ENCODE peak calls at places on chromosomes 12 and 14, in ten cellular contexts. M is colonic mucosa, R is endodermal cell, J is DND-41, V is astrocyte, W is PC-3, Q is neuronal stem cell, S is SK-N-SH, P is GM23248, N is IMR-90. H is an unnamed sample. For H3K4me1, the result is how much of the 10 kb centered on the place peaks cover.

GRCh38 chr14:81298122-81298521 is 77.4 kb upstream of the GTF2A1 start:
- DNase-seq in R (no peak), S (no peak), W (no peak), N (no peak), P (no peak), V (no peak), M (no peak), Q (no peak), J (no peak), H (no peak)

GRCh38 chr14:21102472-21103164 is 1.8 kb downstream of the TMEM253 start:
- DNase-seq in P (no peak), R (peak), N (no peak), V (no peak), J (no peak), M (peak), W (no peak), Q (no peak), S (peak), H (no peak)

GRCh38 chr14:50768693-50769092 is 62.3 kb downstream of the NIN start:
- DNase-seq in R (no peak), S (no peak), Q (no peak), J (no peak), M (no peak), N (peak), V (peak), P (peak), W (no peak), H (no peak)

GRCh38 chr14:104371917-104372316 is 207.6 kb upstream of the C14orf180 start:
- DNase-seq in S (no peak), V (no peak), Q (no peak), J (no peak), P (no peak), M (no peak), R (no peak), W (no peak), N (no peak), H (no peak)

GRCh38 chr12:106138646-106139421 is at the start of gene NUAK1:
- DNase-seq in N (peak), J (no peak), P (peak), R (peak), V (peak), S (peak), M (peak), W (peak), Q (peak), H (peak)

GRCh38 chr12:6074979-6075585 is 49.4 kb downstream of the VWF start:
- DNase-seq in S (no peak), N (no peak), P (peak), Q (no peak), M (peak), V (no peak), J (no peak), W (no peak), R (peak), H (no peak)

GRCh38 chr12:118436986-118437385 is 60.6 kb downstream of the SUDS3 start:
- DNase-seq in P (peak), J (no peak), W (no peak), S (no peak), V (peak), R (peak), Q (no peak), N (peak), M (no peak), H (peak)

GRCh38 chr14:64417042-64417770 is 29.1 kb downstream of the MTHFD1 start:
- DNase-seq in S (no peak), J (no peak), W (peak), R (no peak), V (peak), Q (no peak), N (peak), M (no peak), P (peak), H (peak)

GRCh38 chr14:51912112-51912786 is 51.8 kb downstream of the GNG2 start:
- DNase-seq in R (no peak), S (no peak), V (no peak), J (no peak), P (no peak), N (no peak), W (no peak), M (no peak), Q (no peak), H (peak)

GRCh38 chr12:130961921-130962326 is 8.2 kb downstream of the ADGRD1 start:
- DNase-seq in Q (no peak), J (no peak), R (no peak), P (no peak), V (no peak), W (no peak), M (no peak), N (no peak), S (peak), H (no peak)

GRCh38 chr14:91297081-91297711 is 52.7 kb upstream of the GPR68 start:
- DNase-seq in S (no peak), V (no peak), N (no peak), M (no peak), J (no peak), W (no peak), Q (no peak), P (no peak), R (no peak), H (no peak)

GRCh38 chr12:58069268-58069967 is 128.1 kb downstream of the ATP23 start:
- DNase-seq in W (no peak), M (no peak), P (peak), V (peak), Q (no peak), N (peak), R (no peak), J (no peak), S (no peak), H (peak)

GRCh38 chr12:19181666-19182426 is 52.3 kb downstream of the PLEKHA5 start:
- DNase-seq in V (no peak), M (no peak), P (peak), S (no peak), W (peak), R (no peak), J (no peak), N (no peak), Q (no peak), H (peak)

GRCh38 chr14:63747836-63748235 is 20.0 kb upstream of the SGPP1 start:
- DNase-seq in S (no peak), P (no peak), M (no peak), Q (no peak), R (no peak), W (no peak), J (no peak), N (no peak), V (no peak), H (no peak)

GRCh38 chr14:61988240-61988639 is 226.0 kb downstream of the SNAPC1 start:
- DNase-seq in P (no peak), M (no peak), V (no peak), N (no peak), S (no peak), J (no peak), W (no peak), Q (no peak), R (no peak), H (no peak)

GRCh38 chr12:26880625-26881024 is 47.6 kb upstream of the ITPR2 start:
- DNase-seq in Q (no peak), N (no peak), R (no peak), J (no peak), V (no peak), W (no peak), S (no peak), P (no peak), M (no peak), H (no peak)

GRCh38 chr14:65128096-65128495 is 25.8 kb upstream of the MAX start:
- DNase-seq in S (no peak), J (no peak), Q (no peak), P (peak), R (no peak), W (no peak), M (no peak), V (no peak), N (peak), H (peak)

GRCh38 chr12:49809369-49810158 is 18.6 kb downstream of the NCKAP5L start:
- DNase-seq in Q (peak), N (no peak), J (no peak), P (no peak), W (no peak), V (peak), S (no peak), M (peak), R (peak), H (no peak)

GRCh38 chr12:93500201-93500600 is 32.9 kb downstream of the MRPL42 start:
- DNase-seq in R (no peak), Q (no peak), N (no peak), J (no peak), V (no peak), S (no peak), M (no peak), W (no peak), P (no peak), H (no peak)
- H3K9ac ChIP-seq in R (no peak), Q (no peak), N (no peak), J (no peak), V (no peak), S (no peak), M (no peak), W (no peak), P (no peak), H (no peak)

GRCh38 chr12:21651821-21652220 is 5.8 kb downstream of the LDHB start:
- DNase-seq in R (no peak), Q (no peak), W (no peak), S (no peak), V (no peak), P (no peak), N (no peak), J (no peak), M (no peak), H (no peak)

GRCh38 chr12:21656931-21657335 is 709 bp downstream of the LDHB start:
- DNase-seq in J (peak), W (peak), N (peak), R (peak), Q (peak), P (peak), V (peak), S (peak), M (peak), H (peak)

GRCh38 chr12:21659383-21659782 is 1.7 kb upstream of the LDHB start:
- DNase-seq in W (peak), J (no peak), M (no peak), S (no peak), P (no peak), V (no peak), R (no peak), N (no peak), Q (no peak), H (no peak)

GRCh38 chr12:21657336-21658077 is at the start of gene LDHB:
- DNase-seq in V (peak), W (peak), S (peak), Q (peak), J (peak), M (peak), P (peak), R (peak), N (peak), H (peak)

GRCh38 chr12:21655594-21655993 is 2.0 kb downstream of the LDHB start:
- DNase-seq in R (no peak), V (no peak), Q (no peak), W (no peak), N (no peak), M (no peak), J (no peak), S (no peak), P (no peak), H (no peak)
- H3K4me1 ChIP-seq in R (under half), V (under half), Q (under half), W (under half), N (under half), M (under half), J (half or more), S (under half), P (under half), H (under half)

GRCh38 chr12:117044790-117045174 is 54.4 kb downstream of the TESC start:
- DNase-seq in R (no peak), V (no peak), J (no peak), N (no peak), P (no peak), W (no peak), Q (no peak), M (no peak), S (no peak), H (no peak)

GRCh38 chr12:117044311-117044710 is 54.9 kb downstream of the TESC start:
- DNase-seq in N (no peak), S (no peak), J (no peak), P (no peak), W (no peak), V (no peak), M (no peak), Q (no peak), R (no peak), H (no peak)

GRCh38 chr12:117045998-117046374 is 53.2 kb downstream of the TESC start:
- DNase-seq in Q (no peak), J (no peak), P (no peak), W (no peak), R (peak), N (no peak), M (no peak), V (no peak), S (peak), H (no peak)

GRCh38 chr12:117046425-117046824 is 52.8 kb downstream of the TESC start:
- DNase-seq in J (no peak), P (no peak), Q (no peak), M (no peak), S (no peak), V (no peak), N (no peak), W (no peak), R (no peak), H (no peak)

DNA sequence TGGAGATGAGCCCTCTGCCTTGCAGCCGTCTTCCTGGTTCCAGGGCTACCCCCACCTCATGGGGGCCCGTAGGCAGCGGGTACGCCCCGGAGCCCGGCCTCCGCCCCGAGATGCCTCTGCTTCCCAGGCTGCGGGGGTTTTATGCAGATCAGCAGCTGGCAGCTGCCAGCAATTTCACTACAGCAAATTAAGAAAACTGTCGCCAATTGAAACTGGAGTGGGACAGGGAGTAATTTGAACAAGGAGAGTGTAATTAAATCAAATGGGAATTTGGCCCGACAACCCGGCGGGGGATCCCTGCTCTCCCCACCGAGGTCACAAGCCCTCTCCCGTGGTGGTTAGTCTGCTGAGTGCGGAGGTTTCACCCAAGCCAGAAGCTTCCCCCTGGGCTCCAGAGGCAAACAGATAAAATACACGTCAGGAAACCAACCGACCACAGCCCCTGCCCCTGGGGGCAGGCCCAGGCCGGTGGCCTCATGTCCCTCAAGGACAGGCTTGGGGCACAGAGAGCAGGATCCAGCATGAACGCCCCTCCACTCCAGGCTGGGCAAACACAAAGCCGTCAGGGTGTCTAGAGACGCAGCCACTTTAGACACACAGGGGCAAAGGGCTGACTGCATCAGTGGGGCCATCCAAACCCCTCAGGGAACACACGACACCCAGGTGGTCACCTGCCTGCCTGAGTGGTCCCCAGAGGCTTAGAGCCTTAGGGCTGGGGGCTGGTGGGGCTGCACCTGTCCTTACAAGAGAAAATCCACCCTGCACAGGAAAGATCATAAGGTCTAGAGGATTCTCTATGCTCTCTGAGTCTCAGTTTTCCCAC is 53.8 kb downstream of the TESC start:
- DNase-seq in S (peak), P (no peak), M (no peak), J (no peak), R (peak), W (no peak), Q (no peak), N (no peak), V (no peak), H (no peak)
- H3K9ac ChIP-seq in S (no peak), P (no peak), M (peak), J (no peak), R (no peak), W (no peak), Q (no peak), N (no peak), V (no peak), H (no peak)

GRCh38 chr12:47807338-47807737 is 12.4 kb downstream of the HDAC7 start:
- DNase-seq in P (peak), J (no peak), Q (no peak), S (no peak), N (no peak), M (no peak), W (no peak), R (no peak), V (no peak), H (no peak)
- H3K4me1 ChIP-seq in P (half or more), J (under half), Q (under half), S (half or more), N (half or more), M (under half), W (under half), R (under half), V (under half), H (half or more)

DNA sequence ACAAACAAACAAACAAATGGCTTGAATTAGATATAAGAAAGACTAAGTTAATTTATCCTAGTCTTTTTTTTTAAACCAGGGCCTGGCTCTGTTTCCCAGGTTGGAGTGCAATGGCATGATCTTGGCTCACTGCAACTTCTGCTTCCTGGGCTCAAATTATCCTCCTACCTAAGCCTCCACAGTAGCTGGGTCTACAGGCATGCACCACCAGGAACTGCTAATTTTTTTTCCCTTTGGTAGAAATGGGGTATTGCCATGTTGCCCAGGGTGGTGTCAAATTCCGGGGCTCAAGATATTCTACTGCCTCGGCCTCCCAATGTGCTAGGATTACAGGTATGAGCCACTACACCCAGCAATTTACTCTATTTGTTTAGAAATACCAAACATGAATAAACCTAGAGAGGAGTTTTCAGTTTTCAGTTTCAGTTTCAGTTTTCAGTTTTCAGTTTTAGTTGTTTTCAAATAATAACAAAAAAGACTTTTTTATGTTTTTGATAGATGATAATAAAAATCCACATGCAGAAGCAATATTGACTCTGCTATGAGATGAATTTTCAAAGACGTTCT is 817.0 kb downstream of the FLRT2 start:
- DNase-seq in P (no peak), S (no peak), V (no peak), W (no peak), J (peak), M (no peak), N (no peak), Q (no peak), R (no peak), H (peak)
- H3K9ac ChIP-seq in P (no peak), S (no peak), V (no peak), W (no peak), J (peak), M (no peak), N (no peak), Q (no peak), R (no peak), H (no peak)

DNA sequence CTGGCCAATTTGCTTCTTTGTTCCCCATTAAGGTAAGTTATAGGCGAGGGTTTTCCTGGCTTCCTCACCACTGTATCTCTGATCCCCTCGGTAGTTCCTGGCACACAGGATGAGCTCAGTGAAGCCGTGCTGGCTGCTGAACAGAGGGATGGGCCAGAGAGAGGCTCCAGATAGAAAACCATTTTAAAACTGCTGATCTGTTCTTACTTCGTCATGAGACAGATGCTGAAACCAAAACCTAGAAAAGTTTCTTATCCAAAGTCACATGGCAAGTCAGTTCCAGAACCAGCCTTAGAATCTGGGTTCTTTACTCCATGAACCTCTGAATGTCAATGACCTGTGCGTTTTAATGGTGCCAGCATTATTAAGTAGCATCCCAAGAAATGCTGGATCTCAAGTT is 76.3 kb upstream of the RIN3 start:
- DNase-seq in Q (no peak), J (no peak), S (no peak), W (no peak), R (no peak), V (no peak), N (no peak), M (no peak), P (no peak), H (no peak)
- H3K4me1 ChIP-seq in Q (under half), J (under half), S (under half), W (under half), R (under half), V (under half), N (under half), M (under half), P (under half), H (under half)